ENCODE peak calls at places on chromosome 7, in six cellular contexts. One of them, this sample, is unnamed.

GRCh38 chr7:117751775-117752174 is 121.5 kb downstream of the CTTNBP2 start:
- DNase-seq in upper lobe of right lung: no peak
- DNase-seq in colonic mucosa: no peak
- DNase-seq in epithelial cell of prostate: no peak
- DNase-seq in left ventricle myocardium inferior: no peak
- DNase-seq in MM.1S: no peak
- DNase-seq in this sample: no peak

GRCh38 chr7:158401295-158401694 is 186.3 kb downstream of the PTPRN2 start:
- DNase-seq in upper lobe of right lung: no peak
- DNase-seq in colonic mucosa: no peak
- DNase-seq in epithelial cell of prostate: no peak
- DNase-seq in left ventricle myocardium inferior: no peak
- DNase-seq in MM.1S: no peak
- DNase-seq in this sample: peak

GRCh38 chr7:31228957-31229356 is 111.6 kb downstream of the NEUROD6 start:
- DNase-seq in upper lobe of right lung: no peak
- DNase-seq in colonic mucosa: no peak
- DNase-seq in epithelial cell of prostate: no peak
- DNase-seq in left ventricle myocardium inferior: no peak
- DNase-seq in MM.1S: no peak
- DNase-seq in this sample: no peak

GRCh38 chr7:45052011-45052410 is 36.8 kb downstream of the NACAD start:
- DNase-seq in upper lobe of right lung: no peak
- DNase-seq in colonic mucosa: no peak
- DNase-seq in epithelial cell of prostate: no peak
- DNase-seq in left ventricle myocardium inferior: no peak
- DNase-seq in MM.1S: no peak
- DNase-seq in this sample: no peak

GRCh38 chr7:73727963-73728362 is 8.5 kb upstream of the STX1A start:
- DNase-seq in upper lobe of right lung: no peak
- DNase-seq in colonic mucosa: no peak
- DNase-seq in epithelial cell of prostate: no peak
- DNase-seq in left ventricle myocardium inferior: no peak
- DNase-seq in MM.1S: no peak
- DNase-seq in this sample: no peak

GRCh38 chr7:111107989-111108388 is 17.1 kb downstream of the LRRN3 start:
- DNase-seq in upper lobe of right lung: no peak
- DNase-seq in colonic mucosa: no peak
- DNase-seq in epithelial cell of prostate: no peak
- DNase-seq in left ventricle myocardium inferior: no peak
- DNase-seq in MM.1S: no peak
- DNase-seq in this sample: no peak

GRCh38 chr7:114930829-114931655 is 9.1 kb downstream of the MDFIC start:
- DNase-seq in upper lobe of right lung: no peak
- DNase-seq in colonic mucosa: no peak
- DNase-seq in epithelial cell of prostate: no peak
- DNase-seq in left ventricle myocardium inferior: no peak
- DNase-seq in MM.1S: peak
- DNase-seq in this sample: no peak

GRCh38 chr7:38296059-38296857 is 22.8 kb upstream of the TARP start:
- DNase-seq in upper lobe of right lung: no peak
- DNase-seq in colonic mucosa: no peak
- DNase-seq in epithelial cell of prostate: no peak
- DNase-seq in left ventricle myocardium inferior: no peak
- DNase-seq in MM.1S: peak
- DNase-seq in this sample: no peak

GRCh38 chr7:81721428-81721827 is 48.4 kb downstream of the HGF start:
- DNase-seq in upper lobe of right lung: no peak
- DNase-seq in colonic mucosa: no peak
- DNase-seq in epithelial cell of prostate: no peak
- DNase-seq in left ventricle myocardium inferior: no peak
- DNase-seq in MM.1S: no peak
- DNase-seq in this sample: no peak

GRCh38 chr7:140022582-140023211 is 40.1 kb downstream of the PARP12 start:
- DNase-seq in upper lobe of right lung: no peak
- DNase-seq in colonic mucosa: no peak
- DNase-seq in epithelial cell of prostate: no peak
- DNase-seq in left ventricle myocardium inferior: no peak
- DNase-seq in MM.1S: no peak
- DNase-seq in this sample: no peak

GRCh38 chr7:126065766-126066165 is 1136.1 kb upstream of the POT1 start:
- DNase-seq in upper lobe of right lung: no peak
- DNase-seq in colonic mucosa: no peak
- DNase-seq in epithelial cell of prostate: no peak
- DNase-seq in left ventricle myocardium inferior: no peak
- DNase-seq in MM.1S: no peak
- DNase-seq in this sample: no peak

GRCh38 chr7:40506158-40506557 is 371.4 kb downstream of the SUGCT start:
- DNase-seq in upper lobe of right lung: no peak
- DNase-seq in colonic mucosa: no peak
- DNase-seq in epithelial cell of prostate: no peak
- DNase-seq in left ventricle myocardium inferior: no peak
- DNase-seq in MM.1S: no peak
- DNase-seq in this sample: no peak

GRCh38 chr7:137829337-137829992 is 17.3 kb downstream of the DGKI start:
- DNase-seq in upper lobe of right lung: no peak
- DNase-seq in colonic mucosa: no peak
- DNase-seq in epithelial cell of prostate: no peak
- DNase-seq in left ventricle myocardium inferior: no peak
- DNase-seq in MM.1S: no peak
- DNase-seq in this sample: no peak

GRCh38 chr7:80496586-80496985 is 15.3 kb downstream of the GNAT3 start:
- DNase-seq in upper lobe of right lung: no peak
- DNase-seq in colonic mucosa: no peak
- DNase-seq in epithelial cell of prostate: no peak
- DNase-seq in left ventricle myocardium inferior: no peak
- DNase-seq in MM.1S: no peak
- DNase-seq in this sample: no peak

GRCh38 chr7:36079446-36080025 is 73.5 kb upstream of the EEPD1 start:
- DNase-seq in upper lobe of right lung: no peak
- DNase-seq in colonic mucosa: no peak
- DNase-seq in epithelial cell of prostate: no peak
- DNase-seq in left ventricle myocardium inferior: no peak
- DNase-seq in MM.1S: no peak
- DNase-seq in this sample: no peak

GRCh38 chr7:11328309-11328708 is 354.6 kb downstream of the PHF14 start:
- DNase-seq in upper lobe of right lung: no peak
- DNase-seq in colonic mucosa: no peak
- DNase-seq in epithelial cell of prostate: no peak
- DNase-seq in left ventricle myocardium inferior: no peak
- DNase-seq in MM.1S: no peak
- DNase-seq in this sample: no peak

GRCh38 chr7:134034652-134035051 is 92.5 kb upstream of the LRGUK start:
- DNase-seq in upper lobe of right lung: no peak
- DNase-seq in colonic mucosa: no peak
- DNase-seq in epithelial cell of prostate: peak
- DNase-seq in left ventricle myocardium inferior: no peak
- DNase-seq in MM.1S: no peak
- DNase-seq in this sample: no peak

GRCh38 chr7:3591150-3591549 is 290.1 kb downstream of the SDK1 start:
- DNase-seq in upper lobe of right lung: no peak
- DNase-seq in colonic mucosa: no peak
- DNase-seq in epithelial cell of prostate: no peak
- DNase-seq in left ventricle myocardium inferior: no peak
- DNase-seq in MM.1S: no peak
- DNase-seq in this sample: no peak

DNA sequence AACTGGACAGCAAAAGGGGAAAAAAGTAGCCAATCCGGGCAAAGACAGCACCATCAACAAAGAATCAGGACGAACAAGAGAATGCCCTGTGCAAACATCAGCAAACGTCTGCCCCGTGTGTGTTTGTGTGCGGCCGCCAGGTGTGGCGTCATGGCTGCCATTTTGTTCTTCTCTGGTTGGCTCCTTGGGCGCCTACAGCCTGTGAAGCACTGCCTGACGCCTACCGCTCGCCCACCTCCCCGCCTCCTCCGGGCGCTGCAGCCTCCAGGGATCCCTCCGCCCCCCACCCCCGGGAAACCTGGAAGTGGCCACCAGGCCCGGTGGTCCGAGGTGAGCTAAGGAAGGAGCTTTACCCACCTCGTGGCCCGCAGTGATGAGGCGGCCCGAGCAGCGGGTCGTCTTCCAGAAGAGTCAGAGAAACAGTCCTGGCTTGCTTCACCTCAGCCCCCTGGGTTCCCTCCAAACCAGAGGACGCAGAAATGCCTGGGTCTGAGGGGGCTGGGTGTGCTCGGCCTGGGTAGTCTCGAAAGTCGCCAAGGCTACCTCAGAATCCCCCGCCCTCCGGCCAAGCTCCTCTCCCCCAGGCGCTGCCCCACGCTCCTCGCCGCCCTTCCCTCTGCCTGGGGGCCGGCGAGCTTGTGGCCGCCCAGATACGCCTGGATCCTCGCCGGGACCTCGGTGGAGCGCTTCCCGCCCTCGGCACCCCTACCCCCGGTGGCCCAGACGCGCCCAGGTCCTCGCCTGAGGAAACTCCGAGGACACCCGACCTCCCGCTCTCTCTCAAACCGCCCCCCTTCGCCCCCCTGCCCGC is 61.8 kb upstream of the IL6 start:
- DNase-seq in upper lobe of right lung: no peak
- DNase-seq in colonic mucosa: no peak
- DNase-seq in epithelial cell of prostate: no peak
- DNase-seq in left ventricle myocardium inferior: no peak
- DNase-seq in MM.1S: no peak
- DNase-seq in this sample: peak
- H3K27ac ChIP-seq in upper lobe of right lung: no peak
- H3K27ac ChIP-seq in colonic mucosa: no peak
- H3K27ac ChIP-seq in epithelial cell of prostate: no peak
- H3K27ac ChIP-seq in left ventricle myocardium inferior: no peak
- H3K27ac ChIP-seq in MM.1S: no peak
- H3K27ac ChIP-seq in this sample: no peak

GRCh38 chr7:46713868-46714596 is 793.0 kb upstream of the IGFBP3 start:
- DNase-seq in upper lobe of right lung: no peak
- DNase-seq in colonic mucosa: peak
- DNase-seq in epithelial cell of prostate: no peak
- DNase-seq in left ventricle myocardium inferior: peak
- DNase-seq in MM.1S: no peak
- DNase-seq in this sample: no peak

GRCh38 chr7:46707973-46708372 is 786.9 kb upstream of the IGFBP3 start:
- DNase-seq in upper lobe of right lung: no peak
- DNase-seq in colonic mucosa: no peak
- DNase-seq in epithelial cell of prostate: no peak
- DNase-seq in left ventricle myocardium inferior: no peak
- DNase-seq in MM.1S: no peak
- DNase-seq in this sample: no peak

GRCh38 chr7:46715579-46715978 is 794.5 kb upstream of the IGFBP3 start:
- DNase-seq in upper lobe of right lung: no peak
- DNase-seq in colonic mucosa: no peak
- DNase-seq in epithelial cell of prostate: no peak
- DNase-seq in left ventricle myocardium inferior: no peak
- DNase-seq in MM.1S: no peak
- DNase-seq in this sample: no peak

GRCh38 chr7:46714904-46715303 is 793.8 kb upstream of the IGFBP3 start:
- DNase-seq in upper lobe of right lung: no peak
- DNase-seq in colonic mucosa: no peak
- DNase-seq in epithelial cell of prostate: no peak
- DNase-seq in left ventricle myocardium inferior: no peak
- DNase-seq in MM.1S: no peak
- DNase-seq in this sample: no peak

DNA sequence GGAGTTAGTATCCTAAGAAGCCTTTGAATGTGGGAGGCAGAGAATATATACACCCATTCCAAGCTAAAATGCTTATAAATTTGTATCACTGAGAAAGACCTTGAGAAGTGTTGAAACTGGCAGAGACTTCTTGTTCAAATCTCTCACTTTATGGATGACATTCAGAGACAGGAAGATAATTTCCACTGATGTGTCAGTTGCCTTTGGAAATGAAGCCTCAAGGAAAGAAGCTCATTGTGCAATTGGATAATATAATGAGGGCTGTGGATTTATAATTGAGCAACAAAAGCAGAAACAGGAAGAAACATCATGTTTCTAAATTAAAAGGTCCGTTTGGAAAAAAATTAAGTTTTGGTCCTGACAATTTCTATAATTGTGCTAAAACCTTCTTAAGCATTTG is 789.9 kb upstream of the IGFBP3 start:
- DNase-seq in upper lobe of right lung: no peak
- DNase-seq in colonic mucosa: no peak
- DNase-seq in epithelial cell of prostate: no peak
- DNase-seq in left ventricle myocardium inferior: no peak
- DNase-seq in MM.1S: no peak
- DNase-seq in this sample: no peak
- H3K27ac ChIP-seq in upper lobe of right lung: no peak
- H3K27ac ChIP-seq in colonic mucosa: no peak
- H3K27ac ChIP-seq in epithelial cell of prostate: no peak
- H3K27ac ChIP-seq in left ventricle myocardium inferior: no peak
- H3K27ac ChIP-seq in MM.1S: no peak
- H3K27ac ChIP-seq in this sample: peak

GRCh38 chr7:71495828-71496227 is 363.9 kb downstream of the GALNT17 start:
- DNase-seq in upper lobe of right lung: no peak
- DNase-seq in colonic mucosa: no peak
- DNase-seq in epithelial cell of prostate: no peak
- DNase-seq in left ventricle myocardium inferior: no peak
- DNase-seq in MM.1S: no peak
- DNase-seq in this sample: no peak

DNA sequence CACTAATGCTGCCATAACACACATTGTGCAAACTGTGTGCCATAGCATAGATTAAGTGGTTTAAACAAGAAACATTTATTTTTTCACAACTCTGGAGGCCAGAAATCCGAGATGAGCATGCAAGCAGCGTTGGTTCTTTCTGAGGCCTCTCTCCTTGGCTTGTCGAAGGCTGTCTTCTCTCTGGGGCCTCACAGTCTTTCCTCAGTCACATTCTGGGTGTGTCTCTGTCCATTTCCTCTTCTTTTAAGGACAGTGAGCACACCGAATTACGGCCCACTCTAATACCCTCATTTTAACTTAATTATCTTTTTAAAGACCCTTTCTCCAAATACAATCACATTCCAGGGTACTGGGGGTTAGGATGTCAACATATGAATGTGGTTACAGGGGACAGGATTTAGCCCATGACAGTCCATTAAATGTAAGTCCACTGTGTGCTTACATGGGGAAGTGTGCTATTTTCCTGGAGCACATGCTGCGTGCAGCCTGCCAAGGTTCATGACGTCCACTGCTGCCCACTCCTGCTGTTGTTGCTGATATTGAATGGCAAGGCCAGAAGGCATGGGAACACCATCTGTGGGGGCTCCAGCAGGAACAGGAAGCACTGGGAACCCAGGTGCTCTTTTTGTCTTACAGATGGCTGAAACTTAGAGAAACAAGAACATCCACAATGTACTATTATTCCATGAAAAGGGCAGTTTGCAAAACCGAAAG is 365.4 kb downstream of the GALNT17 start:
- DNase-seq in upper lobe of right lung: no peak
- DNase-seq in colonic mucosa: no peak
- DNase-seq in epithelial cell of prostate: no peak
- DNase-seq in left ventricle myocardium inferior: peak
- DNase-seq in MM.1S: no peak
- DNase-seq in this sample: peak
- H3K27ac ChIP-seq in upper lobe of right lung: no peak
- H3K27ac ChIP-seq in colonic mucosa: no peak
- H3K27ac ChIP-seq in epithelial cell of prostate: no peak
- H3K27ac ChIP-seq in left ventricle myocardium inferior: peak
- H3K27ac ChIP-seq in MM.1S: no peak
- H3K27ac ChIP-seq in this sample: no peak

DNA sequence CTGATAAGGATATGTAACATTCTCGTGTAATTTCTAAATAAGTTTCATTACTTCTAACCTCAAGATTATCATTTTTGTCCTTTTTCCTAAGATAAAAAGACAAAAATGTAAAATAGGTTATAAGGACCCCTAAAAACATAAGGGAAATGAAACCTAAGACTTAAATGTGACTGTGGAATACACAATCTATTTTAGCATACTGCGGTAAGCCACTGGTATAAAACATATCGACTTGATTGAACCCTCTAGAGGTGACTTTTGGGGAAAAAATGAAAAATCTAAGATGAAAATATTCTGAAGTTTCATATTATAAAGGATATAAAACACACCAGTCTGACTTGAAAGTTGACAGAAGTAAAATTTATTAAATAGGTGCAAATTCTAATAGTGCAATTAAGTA is 1.9 kb downstream of the NAMPT start:
- DNase-seq in upper lobe of right lung: no peak
- DNase-seq in colonic mucosa: no peak
- DNase-seq in epithelial cell of prostate: no peak
- DNase-seq in left ventricle myocardium inferior: no peak
- DNase-seq in MM.1S: no peak
- DNase-seq in this sample: no peak
- H3K27ac ChIP-seq in upper lobe of right lung: peak
- H3K27ac ChIP-seq in colonic mucosa: peak
- H3K27ac ChIP-seq in epithelial cell of prostate: no peak
- H3K27ac ChIP-seq in left ventricle myocardium inferior: peak
- H3K27ac ChIP-seq in MM.1S: no peak
- H3K27ac ChIP-seq in this sample: peak

This sample was measured in spleen.